ENCODE peak calls at places on chromosomes 1 and 21, in eight cellular contexts. One of them, this sample, is unnamed.

GRCh38 chr1:71080178-71080781 is 555 bp downstream of the ZRANB2 start:
- DNase-seq in AG09309: no peak
- DNase-seq in transverse colon: no peak
- DNase-seq in fibroblast of the aortic adventitia: peak; percentile 14
- DNase-seq in cardiac muscle cell: peak; percentile 58
- DNase-seq in neuronal stem cell: no peak
- DNase-seq in psoas muscle: no peak
- DNase-seq in fibroblast of mammary gland: peak; percentile 31
- DNase-seq in this sample: peak; percentile 21

GRCh38 chr1:41640756-41641482 is 156.4 kb upstream of the EDN2 start:
- DNase-seq in psoas muscle: no peak
- DNase-seq in fibroblast of mammary gland: no peak
- DNase-seq in transverse colon: peak; percentile 1
- DNase-seq in fibroblast of the aortic adventitia: no peak
- DNase-seq in neuronal stem cell: no peak
- DNase-seq in cardiac muscle cell: no peak
- DNase-seq in AG09309: no peak
- DNase-seq in this sample: no peak

GRCh38 chr1:34547043-34547674 is 207.7 kb upstream of the GJB5 start:
- DNase-seq in neuronal stem cell: no peak
- DNase-seq in cardiac muscle cell: peak; percentile 3
- DNase-seq in fibroblast of the aortic adventitia: peak; percentile 5
- DNase-seq in transverse colon: no peak
- DNase-seq in fibroblast of mammary gland: no peak
- DNase-seq in psoas muscle: no peak
- DNase-seq in AG09309: no peak
- DNase-seq in this sample: peak; percentile 10

GRCh38 chr1:199472025-199472424 is 555.5 kb upstream of the NR5A2 start:
- DNase-seq in fibroblast of the aortic adventitia: peak; percentile 45
- DNase-seq in transverse colon: no peak
- DNase-seq in AG09309: no peak
- DNase-seq in psoas muscle: no peak
- DNase-seq in cardiac muscle cell: no peak
- DNase-seq in neuronal stem cell: no peak
- DNase-seq in fibroblast of mammary gland: peak; percentile 14
- DNase-seq in this sample: no peak

GRCh38 chr1:56345826-56346225 is 233.5 kb downstream of the PLPP3 start:
- DNase-seq in fibroblast of mammary gland: no peak
- DNase-seq in fibroblast of the aortic adventitia: no peak
- DNase-seq in psoas muscle: no peak
- DNase-seq in cardiac muscle cell: no peak
- DNase-seq in transverse colon: no peak
- DNase-seq in neuronal stem cell: no peak
- DNase-seq in AG09309: no peak
- DNase-seq in this sample: no peak

GRCh38 chr21:43827015-43827611 is 37.7 kb downstream of the RRP1 start:
- DNase-seq in AG09309: peak; percentile 17
- DNase-seq in cardiac muscle cell: no peak
- DNase-seq in fibroblast of mammary gland: peak; percentile 78
- DNase-seq in neuronal stem cell: no peak
- DNase-seq in fibroblast of the aortic adventitia: peak; percentile 65
- DNase-seq in psoas muscle: peak; percentile 83
- DNase-seq in transverse colon: no peak
- DNase-seq in this sample: no peak

GRCh38 chr21:36803051-36803709 is 104.3 kb downstream of the SIM2 start:
- DNase-seq in fibroblast of mammary gland: no peak
- DNase-seq in transverse colon: no peak
- DNase-seq in AG09309: no peak
- DNase-seq in fibroblast of the aortic adventitia: no peak
- DNase-seq in psoas muscle: no peak
- DNase-seq in neuronal stem cell: no peak
- DNase-seq in cardiac muscle cell: no peak
- DNase-seq in this sample: no peak

GRCh38 chr21:40511976-40512375 is 335.0 kb downstream of the DSCAM start:
- DNase-seq in psoas muscle: no peak
- DNase-seq in fibroblast of mammary gland: peak; percentile 10
- DNase-seq in cardiac muscle cell: no peak
- DNase-seq in transverse colon: no peak
- DNase-seq in fibroblast of the aortic adventitia: no peak
- DNase-seq in neuronal stem cell: no peak
- DNase-seq in AG09309: peak; percentile 39
- DNase-seq in this sample: no peak

GRCh38 chr1:1434131-1434811 is 1.2 kb upstream of the VWA1 start:
- DNase-seq in fibroblast of mammary gland: no peak
- DNase-seq in psoas muscle: peak; percentile 75
- DNase-seq in cardiac muscle cell: peak; percentile 52
- DNase-seq in transverse colon: peak; percentile 53
- DNase-seq in fibroblast of the aortic adventitia: no peak
- DNase-seq in AG09309: no peak
- DNase-seq in neuronal stem cell: no peak
- DNase-seq in this sample: no peak

GRCh38 chr1:8482844-8483436 is 165.0 kb downstream of the SLC45A1 start:
- DNase-seq in neuronal stem cell: no peak
- DNase-seq in AG09309: no peak
- DNase-seq in psoas muscle: no peak
- DNase-seq in fibroblast of the aortic adventitia: peak; percentile 52
- DNase-seq in fibroblast of mammary gland: peak; percentile 28
- DNase-seq in cardiac muscle cell: no peak
- DNase-seq in transverse colon: no peak
- DNase-seq in this sample: no peak

GRCh38 chr21:44892536-44893277 is 19.2 kb upstream of the PTTG1IP start:
- DNase-seq in AG09309: no peak
- DNase-seq in fibroblast of the aortic adventitia: peak; percentile 63
- DNase-seq in psoas muscle: peak; percentile 80
- DNase-seq in cardiac muscle cell: peak; percentile 62
- DNase-seq in transverse colon: peak; percentile 74
- DNase-seq in neuronal stem cell: peak; percentile 41
- DNase-seq in fibroblast of mammary gland: peak; percentile 47
- DNase-seq in this sample: peak; percentile 51

GRCh38 chr1:91736999-91737615 is 148.8 kb downstream of the TGFBR3 start:
- DNase-seq in neuronal stem cell: peak; percentile 65
- DNase-seq in fibroblast of the aortic adventitia: peak; percentile 79
- DNase-seq in psoas muscle: peak; percentile 59
- DNase-seq in cardiac muscle cell: peak; percentile 82
- DNase-seq in transverse colon: peak; percentile 16
- DNase-seq in fibroblast of mammary gland: peak; percentile 73
- DNase-seq in AG09309: no peak
- DNase-seq in this sample: no peak
- H3K4me3 ChIP-seq in neuronal stem cell: no peak overlapping the region
- H3K4me3 ChIP-seq in fibroblast of the aortic adventitia: no peak overlapping the region
- H3K4me3 ChIP-seq in psoas muscle: no peak overlapping the region
- H3K4me3 ChIP-seq in cardiac muscle cell: no peak overlapping the region
- H3K4me3 ChIP-seq in transverse colon: no peak overlapping the region
- H3K4me3 ChIP-seq in fibroblast of mammary gland: no peak overlapping the region
- H3K4me3 ChIP-seq in AG09309: no peak overlapping the region
- H3K4me3 ChIP-seq in this sample: no peak overlapping the region

GRCh38 chr1:205346956-205347574 is 9.7 kb downstream of the KLHDC8A start:
- DNase-seq in transverse colon: no peak
- DNase-seq in cardiac muscle cell: no peak
- DNase-seq in fibroblast of the aortic adventitia: no peak
- DNase-seq in fibroblast of mammary gland: no peak
- DNase-seq in AG09309: no peak
- DNase-seq in psoas muscle: no peak
- DNase-seq in neuronal stem cell: no peak
- DNase-seq in this sample: no peak

GRCh38 chr1:205343431-205344009 is 13.2 kb downstream of the KLHDC8A start:
- DNase-seq in neuronal stem cell: no peak
- DNase-seq in psoas muscle: peak; percentile 55
- DNase-seq in transverse colon: no peak
- DNase-seq in fibroblast of the aortic adventitia: no peak
- DNase-seq in fibroblast of mammary gland: no peak
- DNase-seq in AG09309: no peak
- DNase-seq in cardiac muscle cell: peak; percentile 42
- DNase-seq in this sample: no peak

GRCh38 chr1:205345761-205346160 is 11.0 kb downstream of the KLHDC8A start:
- DNase-seq in psoas muscle: no peak
- DNase-seq in neuronal stem cell: no peak
- DNase-seq in cardiac muscle cell: no peak
- DNase-seq in fibroblast of mammary gland: no peak
- DNase-seq in AG09309: no peak
- DNase-seq in fibroblast of the aortic adventitia: no peak
- DNase-seq in transverse colon: no peak
- DNase-seq in this sample: no peak

GRCh38 chr1:205340674-205341073 is 16.0 kb downstream of the KLHDC8A start:
- DNase-seq in fibroblast of the aortic adventitia: no peak
- DNase-seq in cardiac muscle cell: no peak
- DNase-seq in AG09309: no peak
- DNase-seq in transverse colon: no peak
- DNase-seq in neuronal stem cell: no peak
- DNase-seq in psoas muscle: no peak
- DNase-seq in fibroblast of mammary gland: no peak
- DNase-seq in this sample: no peak

GRCh38 chr1:205344010-205344808 is 12.5 kb downstream of the KLHDC8A start:
- DNase-seq in cardiac muscle cell: peak; percentile 70
- DNase-seq in psoas muscle: peak; percentile 54
- DNase-seq in AG09309: no peak
- DNase-seq in fibroblast of the aortic adventitia: no peak
- DNase-seq in neuronal stem cell: no peak
- DNase-seq in fibroblast of mammary gland: no peak
- DNase-seq in transverse colon: peak; percentile 45
- DNase-seq in this sample: no peak
- H3K4me3 ChIP-seq in cardiac muscle cell: peak overlapping the region; percentile 44
- H3K4me3 ChIP-seq in psoas muscle: peak overlapping the region; percentile 63
- H3K4me3 ChIP-seq in AG09309: peak overlapping the region; percentile 12
- H3K4me3 ChIP-seq in fibroblast of the aortic adventitia: peak overlapping the region; percentile 18
- H3K4me3 ChIP-seq in neuronal stem cell: peak overlapping the region; percentile 26
- H3K4me3 ChIP-seq in fibroblast of mammary gland: no peak overlapping the region
- H3K4me3 ChIP-seq in transverse colon: peak overlapping the region; percentile 47
- H3K4me3 ChIP-seq in this sample: no peak overlapping the region

GRCh38 chr1:193183019-193183643 is 3.3 kb downstream of the B3GALT2 start:
- DNase-seq in fibroblast of the aortic adventitia: peak; percentile 77
- DNase-seq in AG09309: no peak
- DNase-seq in psoas muscle: no peak
- DNase-seq in cardiac muscle cell: peak; percentile 74
- DNase-seq in fibroblast of mammary gland: peak; percentile 67
- DNase-seq in neuronal stem cell: peak; percentile 37
- DNase-seq in transverse colon: no peak
- DNase-seq in this sample: peak; percentile 58
- H3K4me3 ChIP-seq in fibroblast of the aortic adventitia: no peak overlapping the region
- H3K4me3 ChIP-seq in AG09309: no peak overlapping the region
- H3K4me3 ChIP-seq in psoas muscle: no peak overlapping the region
- H3K4me3 ChIP-seq in cardiac muscle cell: peak overlapping the region; percentile 12
- H3K4me3 ChIP-seq in fibroblast of mammary gland: no peak overlapping the region
- H3K4me3 ChIP-seq in neuronal stem cell: no peak overlapping the region
- H3K4me3 ChIP-seq in transverse colon: peak overlapping the region; percentile 43
- H3K4me3 ChIP-seq in this sample: no peak overlapping the region

DNA sequence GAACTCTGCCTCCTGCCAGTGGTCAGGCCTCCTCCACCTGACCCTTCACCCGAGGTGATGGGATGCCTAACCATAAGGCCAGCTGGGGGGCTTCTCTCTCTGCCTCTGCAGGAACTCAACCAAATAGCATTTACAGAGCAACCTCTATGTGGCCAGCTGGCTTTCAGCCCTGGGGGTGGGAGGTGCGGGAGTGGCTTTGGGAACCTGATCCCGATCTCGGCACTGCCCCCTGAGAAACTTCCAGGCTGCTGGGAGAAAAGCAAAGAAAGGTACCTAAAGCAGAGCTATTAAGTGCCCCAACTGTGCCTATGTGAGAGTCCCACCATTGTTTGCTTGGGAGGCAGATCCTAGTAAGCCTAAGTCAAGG is 7.1 kb downstream of the KRTCAP2 start:
- DNase-seq in psoas muscle: no peak
- DNase-seq in fibroblast of mammary gland: no peak
- DNase-seq in fibroblast of the aortic adventitia: no peak
- DNase-seq in cardiac muscle cell: no peak
- DNase-seq in neuronal stem cell: no peak
- DNase-seq in AG09309: no peak
- DNase-seq in transverse colon: no peak
- DNase-seq in this sample: no peak
- H3K4me3 ChIP-seq in psoas muscle: peak overlapping the region; percentile 12
- H3K4me3 ChIP-seq in fibroblast of mammary gland: no peak overlapping the region
- H3K4me3 ChIP-seq in fibroblast of the aortic adventitia: no peak overlapping the region
- H3K4me3 ChIP-seq in cardiac muscle cell: no peak overlapping the region
- H3K4me3 ChIP-seq in neuronal stem cell: no peak overlapping the region
- H3K4me3 ChIP-seq in AG09309: no peak overlapping the region
- H3K4me3 ChIP-seq in transverse colon: no peak overlapping the region
- H3K4me3 ChIP-seq in this sample: no peak overlapping the region

GRCh38 chr21:15045017-15045416 is 19.8 kb downstream of the NRIP1 start:
- DNase-seq in transverse colon: no peak
- DNase-seq in fibroblast of mammary gland: no peak
- DNase-seq in AG09309: no peak
- DNase-seq in neuronal stem cell: no peak
- DNase-seq in psoas muscle: no peak
- DNase-seq in cardiac muscle cell: no peak
- DNase-seq in fibroblast of the aortic adventitia: no peak
- DNase-seq in this sample: no peak

GRCh38 chr21:15037894-15038293 is 26.9 kb downstream of the NRIP1 start:
- DNase-seq in fibroblast of mammary gland: no peak
- DNase-seq in cardiac muscle cell: no peak
- DNase-seq in psoas muscle: no peak
- DNase-seq in fibroblast of the aortic adventitia: no peak
- DNase-seq in transverse colon: no peak
- DNase-seq in AG09309: no peak
- DNase-seq in neuronal stem cell: no peak
- DNase-seq in this sample: no peak

GRCh38 chr21:15037095-15037730 is 27.6 kb downstream of the NRIP1 start:
- DNase-seq in cardiac muscle cell: no peak
- DNase-seq in psoas muscle: no peak
- DNase-seq in transverse colon: no peak
- DNase-seq in AG09309: no peak
- DNase-seq in fibroblast of the aortic adventitia: no peak
- DNase-seq in neuronal stem cell: no peak
- DNase-seq in fibroblast of mammary gland: no peak
- DNase-seq in this sample: no peak

GRCh38 chr21:15039607-15040299 is 25.0 kb downstream of the NRIP1 start:
- DNase-seq in fibroblast of the aortic adventitia: no peak
- DNase-seq in AG09309: no peak
- DNase-seq in fibroblast of mammary gland: no peak
- DNase-seq in cardiac muscle cell: no peak
- DNase-seq in neuronal stem cell: no peak
- DNase-seq in transverse colon: no peak
- DNase-seq in psoas muscle: no peak
- DNase-seq in this sample: no peak

DNA sequence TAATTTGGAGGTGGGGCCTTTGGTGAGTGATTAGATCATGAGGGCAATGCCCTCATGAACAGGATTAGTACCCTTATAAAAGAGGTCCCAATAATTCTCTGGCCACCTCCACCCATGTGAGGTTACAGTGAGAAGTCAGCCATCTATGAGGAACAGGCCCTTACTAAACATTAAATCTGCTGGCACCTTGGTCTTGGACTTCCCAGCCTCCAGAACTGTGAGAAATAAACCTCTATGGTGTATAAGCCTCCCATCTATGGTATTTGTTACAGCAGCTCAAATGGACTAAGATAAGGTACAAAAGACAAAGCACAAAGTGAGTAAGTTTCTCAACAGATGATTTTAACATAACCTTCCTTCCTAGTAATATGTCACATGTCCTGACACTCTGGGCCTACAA is 22.3 kb downstream of the NRIP1 start:
- DNase-seq in fibroblast of the aortic adventitia: no peak
- DNase-seq in cardiac muscle cell: no peak
- DNase-seq in psoas muscle: no peak
- DNase-seq in neuronal stem cell: no peak
- DNase-seq in fibroblast of mammary gland: no peak
- DNase-seq in transverse colon: no peak
- DNase-seq in AG09309: no peak
- DNase-seq in this sample: no peak
- H3K4me3 ChIP-seq in fibroblast of the aortic adventitia: no peak overlapping the region
- H3K4me3 ChIP-seq in cardiac muscle cell: no peak overlapping the region
- H3K4me3 ChIP-seq in psoas muscle: no peak overlapping the region
- H3K4me3 ChIP-seq in neuronal stem cell: no peak overlapping the region
- H3K4me3 ChIP-seq in fibroblast of mammary gland: no peak overlapping the region
- H3K4me3 ChIP-seq in transverse colon: no peak overlapping the region
- H3K4me3 ChIP-seq in AG09309: no peak overlapping the region
- H3K4me3 ChIP-seq in this sample: no peak overlapping the region

GRCh38 chr1:38558476-38559179 is 300.9 kb downstream of the RRAGC start:
- DNase-seq in neuronal stem cell: no peak
- DNase-seq in fibroblast of the aortic adventitia: no peak
- DNase-seq in psoas muscle: no peak
- DNase-seq in AG09309: no peak
- DNase-seq in fibroblast of mammary gland: no peak
- DNase-seq in transverse colon: no peak
- DNase-seq in cardiac muscle cell: no peak
- DNase-seq in this sample: no peak
- H3K4me3 ChIP-seq in neuronal stem cell: no peak overlapping the region
- H3K4me3 ChIP-seq in fibroblast of the aortic adventitia: no peak overlapping the region
- H3K4me3 ChIP-seq in psoas muscle: no peak overlapping the region
- H3K4me3 ChIP-seq in AG09309: no peak overlapping the region
- H3K4me3 ChIP-seq in fibroblast of mammary gland: no peak overlapping the region
- H3K4me3 ChIP-seq in transverse colon: no peak overlapping the region
- H3K4me3 ChIP-seq in cardiac muscle cell: no peak overlapping the region
- H3K4me3 ChIP-seq in this sample: no peak overlapping the region

This sample was measured in Jurkat, Clone E6-1.